ENCODE peak calls at places on chromosomes 2 and 18, in four cellular contexts. Z, K, U and B are unnamed samples.

GRCh38 chr2:38406597-38407110 is 29.6 kb upstream of the ATL2 start:
- DNase-seq in Z (no peak), K (peak), U (no peak), B (no peak)

GRCh38 chr18:8469793-8470192 is 139.4 kb upstream of the RAB12 start:
- DNase-seq in K (no peak), Z (no peak), U (no peak), B (no peak)

GRCh38 chr2:139992078-139992477 is 1211.9 kb upstream of the NXPH2 start:
- DNase-seq in U (no peak), K (no peak), Z (no peak), B (no peak)

GRCh38 chr2:44548221-44549098 is 186.7 kb downstream of the CAMKMT start:
- DNase-seq in K (no peak), U (no peak), Z (no peak), B (no peak)

GRCh38 chr2:203225423-203226039 is 13.3 kb upstream of the CYP20A1 start:
- DNase-seq in Z (peak), U (no peak), K (no peak), B (no peak)

GRCh38 chr2:157628532-157629415 is at the start of gene ACVR1C:
- DNase-seq in U (peak), K (peak), Z (peak), B (no peak)

GRCh38 chr2:189937691-189938090 is 124.8 kb downstream of the MSTN start:
- DNase-seq in K (no peak), Z (no peak), U (no peak), B (no peak)

GRCh38 chr18:55323051-55323994 is 264.7 kb downstream of the TCF4 start:
- DNase-seq in Z (peak), K (no peak), U (no peak), B (no peak)

GRCh38 chr2:48442610-48443360 is 87.2 kb upstream of the STON1 start:
- DNase-seq in U (no peak), K (no peak), Z (no peak), B (no peak)

GRCh38 chr18:2091937-2092336 is 479.4 kb downstream of the METTL4 start:
- DNase-seq in K (no peak), Z (no peak), U (no peak), B (no peak)

GRCh38 chr2:65431417-65432226 is 777 bp downstream of the SPRED2 start:
- DNase-seq in Z (no peak), U (peak), K (peak), B (no peak)

GRCh38 chr2:19029655-19030054 is 328.8 kb downstream of the OSR1 start:
- DNase-seq in K (no peak), U (no peak), Z (no peak), B (no peak)

GRCh38 chr2:237432484-237433092 is 18.6 kb upstream of the COL6A3 start:
- DNase-seq in K (no peak), Z (no peak), U (peak), B (peak)

GRCh38 chr18:42736074-42736473 is 379.4 kb downstream of the RIT2 start:
- DNase-seq in U (no peak), Z (no peak), K (no peak), B (no peak)

GRCh38 chr18:7946724-7947377 is 379.7 kb downstream of the PTPRM start:
- DNase-seq in U (peak), K (no peak), Z (peak), B (peak)

GRCh38 chr18:36903215-36903928 is 74.4 kb downstream of the KIAA1328 start:
- DNase-seq in K (no peak), Z (no peak), U (no peak), B (no peak)

GRCh38 chr2:170144758-170145157 is 33.2 kb upstream of the MYO3B start:
- DNase-seq in K (no peak), Z (no peak), U (no peak), B (no peak)